ENCODE peak calls at places on chromosomes 1 and 21, in nine cellular contexts. E is HFF-Myc; C is left cardiac atrium; X is neural progenitor cell; A is CD4-positive, alpha-beta T cell; B is tibial artery; D is stimulated activated naive CD4-positive, alpha-beta T cell treated with Interleukin-2 at 50 U/mL for 16 hours; T is WERI-Rb-1; M is naive thymus-derived CD8-positive, alpha-beta T cell. P is an unnamed sample.

GRCh38 chr21:45612096-45613019 is 31.2 kb upstream of the PCBP3 start:
- DNase-seq in E (no peak), C (no peak), X (no peak), A (no peak), B (peak; percentile 47), D (no peak), T (peak; percentile 6), M (no peak), P (no peak)

GRCh38 chr1:78560811-78561210 is 59.4 kb upstream of the IFI44L start:
- DNase-seq in E (no peak), C (no peak), X (no peak), A (no peak), B (no peak), D (no peak), T (no peak), M (no peak), P (no peak)

GRCh38 chr1:112040891-112041740 is 51.6 kb upstream of the KCND3 start:
- DNase-seq in E (no peak), C (peak; percentile 32), X (no peak), A (no peak), B (no peak), D (no peak), T (peak; percentile 90), M (no peak), P (no peak)

GRCh38 chr1:21289700-21290545 is at the start of gene ECE1:
- DNase-seq in E (no peak), C (no peak), X (peak; percentile 76), A (peak; percentile 60), B (peak; percentile 75), D (peak; percentile 34), T (peak; percentile 70), M (peak; percentile 61), P (no peak)

GRCh38 chr1:111599781-111600180 is 19.8 kb upstream of the RAP1A start:
- DNase-seq in E (no peak), C (no peak), X (no peak), A (no peak), B (no peak), D (peak; percentile 9), T (no peak), M (no peak), P (no peak)

GRCh38 chr1:8474369-8474768 is 156.5 kb downstream of the SLC45A1 start:
- DNase-seq in E (no peak), C (no peak), X (no peak), A (no peak), B (no peak), D (no peak), T (no peak), M (no peak), P (no peak)

GRCh38 chr1:210248341-210248740 is 15.7 kb downstream of the SERTAD4 start:
- DNase-seq in E (no peak), C (no peak), X (no peak), A (no peak), B (no peak), D (no peak), T (no peak), M (no peak), P (no peak)

GRCh38 chr1:63915121-63915520 is 141.3 kb downstream of the ROR1 start:
- DNase-seq in E (no peak), C (no peak), X (peak; percentile 51), A (no peak), B (no peak), D (no peak), T (peak; percentile 56), M (no peak), P (no peak)

GRCh38 chr1:24727490-24728214 is 17.6 kb upstream of the CLIC4 start:
- DNase-seq in E (no peak), C (peak; percentile 77), X (no peak), A (no peak), B (peak; percentile 82), D (no peak), T (no peak), M (no peak), P (no peak)

GRCh38 chr1:224678168-224678567 is 62.1 kb downstream of the CNIH3 start:
- DNase-seq in E (no peak), C (no peak), X (peak; percentile 16), A (no peak), B (no peak), D (no peak), T (no peak), M (no peak), P (no peak)

GRCh38 chr1:174976436-174977107 is 23.2 kb upstream of the CACYBP start:
- DNase-seq in E (no peak), C (no peak), X (no peak), A (no peak), B (no peak), D (no peak), T (no peak), M (no peak), P (peak; percentile 45)

P was measured in kidney glomerular epithelial cell.